ENCODE peak calls at places on chromosomes 16 and 17, in six cellular contexts. D is SK-N-SH, V is GM12878, X is H1, Q is K562, N is HepG2. J is an unnamed sample.

GRCh38 chr16:68902376-68903345 is 59.3 kb downstream of the TANGO6 start:
- DNase-seq in D (peak), N (peak), X (peak), V (no peak), Q (peak), J (peak)

GRCh38 chr16:23317266-23317661 is 15.2 kb downstream of the SCNN1B start:
- DNase-seq in V (no peak), Q (no peak), X (no peak), N (no peak), D (no peak), J (no peak)

GRCh38 chr16:82241469-82242052 is 71.5 kb upstream of the MPHOSPH6 start:
- DNase-seq in X (no peak), V (no peak), Q (no peak), D (no peak), N (no peak), J (no peak)

GRCh38 chr16:24552705-24553104 is 13.3 kb downstream of the RBBP6 start:
- DNase-seq in V (no peak), Q (no peak), N (no peak), D (no peak), X (no peak), J (no peak)

GRCh38 chr17:46117117-46117516 is 76.1 kb downstream of the KANSL1 start:
- DNase-seq in N (no peak), Q (no peak), V (no peak), X (no peak), D (no peak), J (no peak)

GRCh38 chr16:23013484-23013883 is 135.8 kb downstream of the USP31 start:
- DNase-seq in N (peak), X (peak), V (no peak), Q (no peak), D (no peak), J (no peak)

GRCh38 chr16:35197656-35198055 is 1738.2 kb downstream of the TP53TG3F start:
- DNase-seq in D (no peak), Q (no peak), N (no peak), X (no peak), V (no peak), J (no peak)

GRCh38 chr16:50548659-50549560 is 714 bp downstream of the NKD1 start:
- DNase-seq in D (peak), Q (peak), N (no peak), V (no peak), X (no peak), J (no peak)

GRCh38 chr17:42653179-42654124 is 5.6 kb upstream of the TUBG2 start:
- DNase-seq in D (peak), N (no peak), V (no peak), X (peak), Q (peak), J (no peak)

GRCh38 chr16:27461483-27462171 is 59.7 kb downstream of the IL21R start:
- DNase-seq in V (no peak), Q (no peak), D (no peak), X (no peak), N (no peak), J (no peak)

GRCh38 chr16:23765933-23766332 is 11.1 kb downstream of the CHP2 start:
- DNase-seq in D (no peak), V (no peak), N (no peak), Q (no peak), X (no peak), J (no peak)

GRCh38 chr17:76641501-76641900 is 2.1 kb downstream of the ST6GALNAC1 start:
- DNase-seq in X (no peak), D (no peak), N (peak), Q (no peak), V (no peak), J (no peak)

GRCh38 chr17:66834426-66834918 is 445 bp upstream of the CACNG5 start:
- DNase-seq in V (no peak), D (no peak), X (no peak), Q (no peak), N (no peak), J (no peak)

GRCh38 chr16:66934138-66934838 is at the start of gene CIAO2B:
- DNase-seq in V (peak), X (peak), Q (peak), D (peak), N (peak), J (peak)

GRCh38 chr16:89638455-89638854 is 19.1 kb downstream of the CHMP1A start:
- DNase-seq in N (no peak), X (no peak), D (no peak), V (no peak), Q (no peak), J (no peak)

GRCh38 chr16:1309888-1310831 is 724 bp downstream of the UBE2I start:
- DNase-seq in V (no peak), N (no peak), X (no peak), D (peak), Q (peak), J (peak)

GRCh38 chr16:67406111-67406593 is 10.1 kb downstream of the ZDHHC1 start:
- DNase-seq in X (no peak), D (no peak), Q (no peak), N (no peak), V (no peak), J (no peak)

GRCh38 chr17:37438141-37438540 is 31.5 kb downstream of the TADA2A start:
- DNase-seq in Q (no peak), D (no peak), N (no peak), V (no peak), X (no peak), J (no peak)

GRCh38 chr17:4510615-4510941 is 11.9 kb downstream of the SPNS2 start:
- DNase-seq in X (no peak), N (no peak), Q (no peak), V (no peak), D (no peak), J (no peak)

GRCh38 chr16:62711797-62712196 is 675.6 kb upstream of the CDH8 start:
- DNase-seq in V (no peak), X (peak), D (no peak), N (no peak), Q (no peak), J (no peak)

GRCh38 chr17:58783380-58783779 is 27.7 kb downstream of the PPM1E start:
- DNase-seq in D (no peak), V (no peak), X (no peak), N (no peak), Q (peak), J (no peak)

GRCh38 chr16:10013364-10013763 is 168.9 kb downstream of the GRIN2A start:
- DNase-seq in X (no peak), Q (no peak), N (no peak), D (no peak), V (no peak), J (no peak)

GRCh38 chr16:9256196-9256595 is 164.8 kb downstream of the HAPSTR1 start:
- DNase-seq in X (peak), Q (peak), N (peak), V (no peak), D (peak), J (no peak)

GRCh38 chr17:43999024-43999423 is 5.4 kb upstream of the NAGS start:
- DNase-seq in X (no peak), N (no peak), D (no peak), V (no peak), Q (no peak), J (no peak)

GRCh38 chr17:50164697-50164988 is 1.2 kb upstream of the SGCA start:
- DNase-seq in X (no peak), Q (no peak), V (no peak), N (no peak), D (no peak), J (no peak)
- H3K4me3 ChIP-seq in X (no peak), Q (no peak), V (no peak), N (no peak), D (no peak), J (no peak)

GRCh38 chr16:78509965-78510364 is 410.5 kb downstream of the WWOX start:
- DNase-seq in Q (no peak), V (no peak), D (no peak), N (no peak), X (no peak), J (no peak)

GRCh38 chr16:78515421-78515820 is 416.0 kb downstream of the WWOX start:
- DNase-seq in N (no peak), D (no peak), X (no peak), V (no peak), Q (no peak), J (no peak)

GRCh38 chr16:78516006-78516405 is 416.6 kb downstream of the WWOX start:
- DNase-seq in D (no peak), X (no peak), N (no peak), Q (no peak), V (no peak), J (no peak)

GRCh38 chr16:78513838-78514237 is 414.4 kb downstream of the WWOX start:
- DNase-seq in N (no peak), D (no peak), X (no peak), V (no peak), Q (no peak), J (no peak)
- TF ChIP-seq POLR2AphosphoS5 in N (no peak), D (no peak), X (no peak), V (no peak), Q (no peak), J (no peak)

DNA sequence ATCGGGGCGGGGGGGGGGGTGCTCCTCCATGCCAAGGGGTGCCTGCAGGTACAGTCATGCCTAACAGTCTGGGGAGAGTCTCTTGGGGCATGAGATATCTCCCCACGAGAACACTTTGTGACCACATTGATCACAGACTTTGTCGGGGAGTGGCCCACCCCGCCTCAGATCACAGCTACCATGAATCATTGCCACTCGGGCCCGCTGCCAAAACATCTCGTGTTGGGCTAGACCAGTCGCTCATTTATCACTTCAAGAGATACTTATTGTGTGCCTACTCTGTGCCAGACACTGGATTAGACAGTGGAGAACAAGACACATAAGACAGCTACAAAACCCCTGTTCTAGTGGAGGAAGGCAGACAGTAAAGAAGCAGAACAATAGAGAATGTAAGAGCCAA is 72.6 kb downstream of the CLEC16A start:
- DNase-seq in V (no peak), N (peak), X (no peak), D (no peak), Q (no peak), J (no peak)
- TF ChIP-seq GABPA in V (no peak), N (no peak), X (no peak), D (no peak), Q (no peak), J (no peak)

DNA sequence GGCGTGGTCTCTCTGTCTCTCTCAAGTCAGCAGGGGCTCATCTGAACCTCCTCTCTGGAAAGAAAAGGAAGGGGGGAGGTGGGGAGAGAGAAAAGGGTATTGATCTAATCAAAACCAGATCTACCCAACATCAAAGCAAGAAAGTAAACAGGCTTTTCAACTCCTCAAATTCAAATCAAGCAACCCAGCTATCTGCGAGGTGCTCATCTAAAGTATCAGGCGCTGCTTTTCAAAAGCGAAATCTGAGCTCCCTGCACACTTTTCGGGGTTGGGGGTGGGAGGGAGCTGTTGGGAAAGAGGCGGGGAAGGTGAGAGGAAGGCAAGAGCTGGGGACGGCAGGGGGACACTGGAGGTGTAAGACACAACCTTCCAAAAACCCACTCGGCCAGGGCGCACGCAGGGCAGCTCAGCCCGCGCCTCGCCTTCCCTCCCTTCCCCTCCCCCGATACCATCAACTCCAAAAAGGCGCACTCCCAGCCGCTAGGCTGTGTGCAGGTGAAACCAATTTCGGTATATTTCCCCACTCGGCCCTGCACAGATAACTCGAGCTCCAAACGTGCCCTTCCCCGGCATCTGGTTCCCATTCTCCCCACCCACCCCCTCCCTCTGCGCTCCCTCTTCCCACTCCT is 2.7 kb downstream of the AXIN2 start:
- DNase-seq in V (no peak), D (peak), Q (no peak), N (no peak), X (no peak), J (no peak)
- H3K4me3 ChIP-seq in V (peak), D (peak), Q (no peak), N (no peak), X (peak), J (no peak)

GRCh38 chr17:48589831-48590602 is at the start of gene HOXB3:
- DNase-seq in N (no peak), V (no peak), D (no peak), X (no peak), Q (no peak), J (no peak)
- TF ChIP-seq POLR2AphosphoS5 in N (no peak), V (no peak), D (no peak), X (no peak), Q (no peak), J (no peak)

GRCh38 chr17:32498362-32498761 is 11.6 kb downstream of the CDK5R1 start:
- DNase-seq in N (no peak), V (no peak), X (peak), D (no peak), Q (no peak), J (no peak)
- TF ChIP-seq GABPA in N (no peak), V (no peak), X (no peak), D (no peak), Q (no peak), J (no peak)

DNA sequence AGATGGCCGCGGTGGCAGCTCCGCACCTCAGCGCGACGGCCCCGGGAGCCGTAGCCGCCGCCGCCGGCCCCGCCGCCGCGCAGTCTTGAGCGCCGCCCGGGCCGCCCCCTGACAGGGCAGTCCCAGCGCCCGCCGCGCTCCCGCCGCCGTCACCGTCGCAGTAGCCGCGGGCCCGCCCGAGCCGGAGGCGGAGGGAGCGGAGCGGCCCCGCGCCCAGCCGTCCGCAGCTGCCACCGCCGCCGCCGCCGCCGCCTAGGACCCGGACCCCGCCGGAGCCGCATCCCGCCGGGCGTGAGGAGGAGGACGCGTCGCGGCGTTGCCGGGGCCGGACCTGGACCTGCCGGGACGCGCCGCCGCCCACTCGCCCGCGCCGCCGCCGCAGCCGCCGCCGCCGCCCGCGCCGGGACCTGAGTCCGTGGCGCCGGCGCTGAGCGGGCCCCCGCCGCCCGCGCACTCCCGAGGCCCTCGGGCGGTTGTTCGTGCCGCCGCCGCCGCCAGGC is 263 bp downstream of the TNRC6C start:
- DNase-seq in Q (no peak), V (no peak), X (no peak), N (no peak), D (no peak), J (no peak)
- H3K4me3 ChIP-seq in Q (peak), V (no peak), X (no peak), N (peak), D (peak), J (peak)

DNA sequence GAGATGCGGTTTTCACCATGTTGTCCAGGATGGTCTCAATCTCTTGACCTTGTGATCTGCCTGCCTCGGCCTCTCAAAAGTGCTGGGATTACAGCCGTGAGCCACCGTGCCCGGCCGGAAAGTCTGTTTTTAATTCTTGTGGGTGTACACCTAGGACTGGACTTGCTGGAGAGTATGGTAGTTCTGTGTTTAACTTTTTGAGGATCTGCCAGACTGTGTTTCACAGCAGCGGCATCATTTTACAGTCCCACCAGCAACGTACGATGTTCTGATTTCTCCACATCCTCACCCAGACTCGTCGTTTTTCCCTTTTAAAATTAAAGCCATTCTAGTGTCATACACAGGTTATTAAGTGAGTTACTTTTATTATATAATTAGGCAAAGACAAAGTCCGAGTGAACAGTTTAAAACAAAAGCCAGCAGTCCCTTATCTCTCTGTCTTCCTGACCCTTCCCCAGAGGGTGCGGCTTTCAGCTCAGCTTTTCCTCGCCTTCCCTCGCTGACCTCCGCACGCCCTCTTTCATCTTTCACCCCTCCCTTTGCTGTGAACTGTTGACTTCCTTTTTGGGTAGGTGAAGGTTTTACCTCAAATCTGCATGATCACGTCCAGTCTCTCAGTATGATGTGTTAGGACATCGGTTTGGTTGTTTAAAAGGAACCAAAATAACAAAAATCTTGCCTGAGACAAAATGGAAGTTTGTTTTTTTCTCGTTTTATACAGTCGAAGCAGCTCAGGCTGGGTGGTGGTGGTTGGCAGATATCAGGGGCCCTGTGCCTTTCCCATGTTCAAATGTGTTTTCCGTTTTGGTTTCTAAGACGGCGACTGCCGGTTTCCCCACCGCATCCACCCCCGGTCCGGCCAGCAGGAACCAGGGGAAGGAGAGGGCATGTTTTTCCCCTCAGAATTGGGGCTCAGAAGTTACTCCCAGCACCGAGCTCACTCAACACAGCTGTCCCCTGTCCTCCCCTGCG is 18.0 kb downstream of the FAM234A start:
- DNase-seq in D (no peak), X (no peak), N (no peak), V (peak), Q (peak), J (peak)
- TF ChIP-seq POLR2AphosphoS5 in D (no peak), X (no peak), N (no peak), V (no peak), Q (peak), J (no peak)

DNA sequence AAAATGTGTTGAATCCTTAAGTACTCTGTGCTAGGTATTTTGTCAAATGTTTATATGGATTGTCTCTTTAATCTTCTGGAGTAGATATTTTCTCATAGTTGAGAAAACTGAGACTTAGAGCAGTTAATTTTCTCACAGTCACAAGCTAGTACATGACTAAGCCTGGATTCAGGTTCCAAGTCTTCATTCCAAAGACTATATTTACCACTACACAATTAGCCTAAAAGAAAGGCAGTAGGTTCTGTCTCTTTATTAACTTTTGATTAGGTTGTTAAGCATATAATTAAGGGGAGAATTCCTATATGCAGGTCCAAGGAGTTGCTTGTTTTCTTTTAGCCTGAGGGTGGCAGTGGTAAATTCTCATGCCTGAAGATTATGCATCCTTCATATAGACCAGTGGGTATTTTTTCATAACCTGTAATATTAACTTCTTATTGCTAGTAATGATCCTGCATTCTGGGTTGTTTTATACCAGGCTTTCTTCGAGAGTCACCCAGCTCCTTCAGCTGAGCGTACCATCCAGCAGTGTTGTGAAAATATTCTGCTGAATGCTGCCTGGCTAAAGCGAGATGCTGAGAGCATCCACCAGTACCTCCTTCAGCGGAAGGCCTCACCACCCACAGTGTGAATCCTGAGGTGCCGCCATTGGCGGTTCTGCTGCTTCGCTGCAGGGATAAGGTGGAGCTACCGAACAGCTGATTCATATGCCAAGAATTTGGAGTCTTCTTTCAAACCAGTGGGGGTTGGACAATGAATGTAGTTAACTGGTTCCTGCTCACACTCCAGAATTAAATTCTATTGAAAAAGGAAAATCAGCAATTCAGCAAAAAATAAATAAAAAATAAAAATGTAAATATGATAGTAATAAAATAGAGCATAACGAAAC is 28.2 kb upstream of the KPNB1 start:
- DNase-seq in X (no peak), V (no peak), Q (no peak), N (no peak), D (no peak), J (no peak)
- TF ChIP-seq GABPA in X (no peak), V (no peak), Q (no peak), N (no peak), D (no peak), J (no peak)

J was measured in HL-60.